ENCODE peak calls at places on chromosomes 2 and 18, in four cellular contexts. One of them, this sample, is unnamed.

GRCh38 chr2:62192811-62193210 is 3.1 kb upstream of the B3GNT2 start:
- DNase-seq in NB4: peak
- DNase-seq in mucosa of descending colon: no peak
- DNase-seq in psoas muscle: no peak
- DNase-seq in this sample: no peak

GRCh38 chr2:48175656-48176055 is 269.4 kb upstream of the FBXO11 start:
- DNase-seq in NB4: no peak
- DNase-seq in mucosa of descending colon: no peak
- DNase-seq in psoas muscle: no peak
- DNase-seq in this sample: no peak

GRCh38 chr2:237739101-237739500 is 59.5 kb upstream of the RBM44 start:
- DNase-seq in NB4: no peak
- DNase-seq in mucosa of descending colon: no peak
- DNase-seq in psoas muscle: peak
- DNase-seq in this sample: no peak

GRCh38 chr2:136305517-136306192 is 187.7 kb upstream of the CXCR4 start:
- DNase-seq in NB4: peak
- DNase-seq in mucosa of descending colon: no peak
- DNase-seq in psoas muscle: no peak
- DNase-seq in this sample: peak

GRCh38 chr2:239245872-239246701 is 154.7 kb downstream of the HDAC4 start:
- DNase-seq in NB4: no peak
- DNase-seq in mucosa of descending colon: peak
- DNase-seq in psoas muscle: peak
- DNase-seq in this sample: no peak

GRCh38 chr2:214232266-214232665 is 178.6 kb upstream of the VWC2L start:
- DNase-seq in NB4: no peak
- DNase-seq in mucosa of descending colon: no peak
- DNase-seq in psoas muscle: no peak
- DNase-seq in this sample: no peak

GRCh38 chr18:10052871-10053270 is 139.1 kb downstream of the VAPA start:
- DNase-seq in NB4: no peak
- DNase-seq in mucosa of descending colon: no peak
- DNase-seq in psoas muscle: no peak
- DNase-seq in this sample: no peak

GRCh38 chr18:12628706-12629702 is 28.9 kb downstream of the SPIRE1 start:
- DNase-seq in NB4: no peak
- DNase-seq in mucosa of descending colon: no peak
- DNase-seq in psoas muscle: no peak
- DNase-seq in this sample: no peak

GRCh38 chr2:101766871-101767739 is 69.6 kb downstream of the MAP4K4 start:
- DNase-seq in NB4: no peak
- DNase-seq in mucosa of descending colon: no peak
- DNase-seq in psoas muscle: no peak
- DNase-seq in this sample: no peak

GRCh38 chr18:34848156-34848555 is 138.1 kb downstream of the DTNA start:
- DNase-seq in NB4: no peak
- DNase-seq in mucosa of descending colon: no peak
- DNase-seq in psoas muscle: no peak
- DNase-seq in this sample: no peak

GRCh38 chr2:23359631-23360567 is 25.1 kb upstream of the KLHL29 start:
- DNase-seq in NB4: no peak
- DNase-seq in mucosa of descending colon: no peak
- DNase-seq in psoas muscle: no peak
- DNase-seq in this sample: no peak

GRCh38 chr2:207154556-207155179 is 11.1 kb downstream of the KLF7 start:
- DNase-seq in NB4: no peak
- DNase-seq in mucosa of descending colon: no peak
- DNase-seq in psoas muscle: no peak
- DNase-seq in this sample: no peak

GRCh38 chr2:126730655-126731054 is 74.7 kb downstream of the GYPC start:
- DNase-seq in NB4: no peak
- DNase-seq in mucosa of descending colon: no peak
- DNase-seq in psoas muscle: no peak
- DNase-seq in this sample: no peak

GRCh38 chr2:69013123-69013836 is at the start of gene ANTXR1:
- DNase-seq in NB4: peak
- DNase-seq in mucosa of descending colon: peak
- DNase-seq in psoas muscle: peak
- DNase-seq in this sample: peak

GRCh38 chr18:48539406-48540328 is 836 bp downstream of the CTIF start:
- DNase-seq in NB4: peak
- DNase-seq in mucosa of descending colon: peak
- DNase-seq in psoas muscle: peak
- DNase-seq in this sample: peak

GRCh38 chr18:79425573-79425895 is 29.8 kb downstream of the NFATC1 start:
- DNase-seq in NB4: no peak
- DNase-seq in mucosa of descending colon: no peak
- DNase-seq in psoas muscle: no peak
- DNase-seq in this sample: no peak

GRCh38 chr18:45505497-45506206 is 109.6 kb upstream of the SLC14A2 start:
- DNase-seq in NB4: no peak
- DNase-seq in mucosa of descending colon: no peak
- DNase-seq in psoas muscle: no peak
- DNase-seq in this sample: no peak

GRCh38 chr2:239059854-239060253 is 212.0 kb downstream of the TWIST2 start:
- DNase-seq in NB4: no peak
- DNase-seq in mucosa of descending colon: no peak
- DNase-seq in psoas muscle: peak
- DNase-seq in this sample: no peak

GRCh38 chr2:143732076-143732475 is 602.9 kb downstream of the ARHGAP15 start:
- DNase-seq in NB4: no peak
- DNase-seq in mucosa of descending colon: no peak
- DNase-seq in psoas muscle: no peak
- DNase-seq in this sample: no peak

GRCh38 chr18:48838166-48838775 is 112.5 kb downstream of the SMAD7 start:
- DNase-seq in NB4: no peak
- DNase-seq in mucosa of descending colon: peak
- DNase-seq in psoas muscle: peak
- DNase-seq in this sample: no peak

GRCh38 chr2:71859211-71859847 is 288.3 kb downstream of the CYP26B1 start:
- DNase-seq in NB4: peak
- DNase-seq in mucosa of descending colon: no peak
- DNase-seq in psoas muscle: no peak
- DNase-seq in this sample: no peak

DNA sequence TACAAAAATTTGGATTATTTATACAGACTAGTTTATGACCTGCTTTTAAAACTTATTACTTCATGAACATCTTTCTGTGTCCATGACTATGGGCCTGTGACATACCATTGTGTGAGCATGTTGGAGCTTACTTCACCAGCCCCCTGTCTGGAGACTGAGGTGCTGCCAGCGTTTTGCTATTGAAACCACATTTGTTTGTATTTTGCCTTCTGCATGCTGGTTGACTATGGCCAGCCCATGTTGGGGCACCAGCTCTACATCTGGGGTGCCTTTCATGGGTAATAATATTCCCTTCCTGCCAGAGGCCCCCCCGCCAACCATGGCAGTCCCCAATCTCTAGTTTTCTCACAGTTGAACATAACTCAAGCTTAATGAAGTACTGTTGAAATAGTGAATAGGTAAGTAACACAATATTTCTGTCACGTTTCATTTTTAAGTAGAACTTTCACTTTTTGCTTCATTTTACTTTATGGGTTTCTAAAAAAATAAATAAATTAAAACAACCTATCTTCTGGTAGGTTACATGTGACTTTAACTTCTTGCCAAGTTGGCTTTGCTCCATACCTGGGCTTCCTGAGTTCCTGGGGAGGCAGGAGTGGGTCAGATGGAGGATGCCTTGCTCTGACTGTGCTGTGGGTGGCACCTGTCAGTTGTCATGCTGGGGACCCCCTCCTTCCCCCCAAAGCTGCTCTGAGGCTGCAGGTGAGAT is 63.9 kb downstream of the DGKD start:
- DNase-seq in NB4: no peak
- DNase-seq in mucosa of descending colon: no peak
- DNase-seq in psoas muscle: no peak
- DNase-seq in this sample: no peak
- TF ChIP-seq CTCF in NB4: no peak
- TF ChIP-seq CTCF in mucosa of descending colon: no peak
- TF ChIP-seq CTCF in psoas muscle: no peak
- TF ChIP-seq CTCF in this sample: peak

GRCh38 chr2:98295721-98296414 is 50.4 kb upstream of the CNGA3 start:
- DNase-seq in NB4: no peak
- DNase-seq in mucosa of descending colon: no peak
- DNase-seq in psoas muscle: no peak
- DNase-seq in this sample: no peak
- TF ChIP-seq CTCF in NB4: no peak
- TF ChIP-seq CTCF in mucosa of descending colon: no peak
- TF ChIP-seq CTCF in psoas muscle: no peak
- TF ChIP-seq CTCF in this sample: no peak

GRCh38 chr2:235804676-235805075 is 310.8 kb downstream of the AGAP1 start:
- DNase-seq in NB4: no peak
- DNase-seq in mucosa of descending colon: no peak
- DNase-seq in psoas muscle: no peak
- DNase-seq in this sample: no peak

GRCh38 chr2:235799281-235799680 is 305.4 kb downstream of the AGAP1 start:
- DNase-seq in NB4: no peak
- DNase-seq in mucosa of descending colon: no peak
- DNase-seq in psoas muscle: no peak
- DNase-seq in this sample: no peak

GRCh38 chr2:235807347-235807746 is 313.5 kb downstream of the AGAP1 start:
- DNase-seq in NB4: no peak
- DNase-seq in mucosa of descending colon: no peak
- DNase-seq in psoas muscle: no peak
- DNase-seq in this sample: no peak

GRCh38 chr2:235802542-235802941 is 308.7 kb downstream of the AGAP1 start:
- DNase-seq in NB4: no peak
- DNase-seq in mucosa of descending colon: no peak
- DNase-seq in psoas muscle: no peak
- DNase-seq in this sample: no peak

DNA sequence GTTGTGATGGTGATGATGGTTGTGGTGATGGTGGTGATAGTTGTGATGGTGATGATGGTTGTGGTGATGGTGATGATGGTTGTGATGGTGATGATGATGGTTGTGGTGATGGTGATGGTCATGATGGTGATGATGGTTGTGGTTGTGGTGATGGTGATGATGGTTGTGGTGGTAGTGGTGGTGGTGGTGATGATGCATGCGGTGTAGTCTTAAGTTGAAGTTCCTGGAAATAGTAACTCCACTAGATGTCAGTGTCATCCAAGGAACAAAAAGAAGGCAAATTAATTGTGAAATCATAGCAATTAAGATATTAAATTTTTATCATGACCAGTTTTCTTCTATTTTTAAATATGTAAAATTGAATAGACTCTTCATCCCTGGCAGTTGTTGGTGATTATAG is 309.2 kb downstream of the AGAP1 start:
- DNase-seq in NB4: peak
- DNase-seq in mucosa of descending colon: no peak
- DNase-seq in psoas muscle: no peak
- DNase-seq in this sample: no peak
- TF ChIP-seq CTCF in NB4: no peak
- TF ChIP-seq CTCF in mucosa of descending colon: no peak
- TF ChIP-seq CTCF in psoas muscle: peak
- TF ChIP-seq CTCF in this sample: no peak

GRCh38 chr2:20049631-20050030 is 1.8 kb downstream of the LAPTM4A start:
- DNase-seq in NB4: peak
- DNase-seq in mucosa of descending colon: no peak
- DNase-seq in psoas muscle: no peak
- DNase-seq in this sample: no peak

GRCh38 chr2:20052229-20052871 is 922 bp upstream of the LAPTM4A start:
- DNase-seq in NB4: no peak
- DNase-seq in mucosa of descending colon: no peak
- DNase-seq in psoas muscle: no peak
- DNase-seq in this sample: no peak

GRCh38 chr2:20050104-20050711 is 1.2 kb downstream of the LAPTM4A start:
- DNase-seq in NB4: peak
- DNase-seq in mucosa of descending colon: no peak
- DNase-seq in psoas muscle: no peak
- DNase-seq in this sample: peak

GRCh38 chr2:20051518-20052228 is at the start of gene LAPTM4A:
- DNase-seq in NB4: peak
- DNase-seq in mucosa of descending colon: peak
- DNase-seq in psoas muscle: peak
- DNase-seq in this sample: peak

DNA sequence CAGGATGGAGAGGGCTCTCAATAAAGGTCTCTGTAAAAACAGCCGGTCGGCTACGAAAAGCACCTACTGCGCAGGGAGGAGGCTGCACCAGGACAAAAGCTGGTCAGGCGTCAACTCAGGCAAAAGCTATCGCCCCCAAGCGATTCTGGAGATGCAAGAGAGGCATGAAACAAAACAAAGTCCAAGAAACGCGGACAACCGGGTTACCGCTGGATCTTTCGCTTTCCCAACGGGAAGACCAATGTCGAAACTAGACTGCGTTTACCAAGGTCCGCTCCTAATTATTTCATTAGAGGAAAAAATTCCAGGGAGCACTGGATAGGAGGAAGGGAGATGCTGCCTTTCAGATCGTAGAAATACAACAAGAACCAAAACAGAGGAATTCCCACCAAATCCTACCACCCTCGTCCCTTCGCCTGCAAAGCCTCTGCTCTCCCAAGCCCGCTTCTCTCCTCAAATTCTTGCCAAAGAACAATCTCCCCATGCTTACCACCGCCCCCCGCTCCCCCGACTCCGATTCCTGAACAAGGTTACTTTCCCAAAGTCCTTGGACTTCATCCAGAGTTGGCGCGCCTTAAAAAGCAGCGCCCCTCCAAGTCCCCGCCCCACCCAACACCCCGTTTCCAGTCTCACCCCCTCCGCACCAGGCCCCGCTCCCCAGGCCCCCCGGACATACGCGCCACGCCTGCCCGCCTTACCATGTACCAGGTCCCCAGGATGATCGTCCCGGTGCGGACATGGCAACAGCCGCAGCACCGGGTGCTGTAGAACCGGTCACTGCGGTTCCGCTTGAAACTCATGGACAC is 513 bp downstream of the LAPTM4A start:
- DNase-seq in NB4: peak
- DNase-seq in mucosa of descending colon: peak
- DNase-seq in psoas muscle: peak
- DNase-seq in this sample: no peak
- TF ChIP-seq CTCF in NB4: peak
- TF ChIP-seq CTCF in mucosa of descending colon: no peak
- TF ChIP-seq CTCF in psoas muscle: no peak
- TF ChIP-seq CTCF in this sample: peak

This sample was measured in GM06990.